ENCODE peak calls at places on chromosomes 1 and 21, in five cellular contexts. G is spleen, S is mesenchymal stem cell, V is stomach, Z is upper lobe of left lung. N is an unnamed sample. For H3K27me3, the result is how much of the 10 kb centered on the place peaks cover.

GRCh38 chr1:182629674-182630073 is 25.5 kb upstream of the RGS16 start:
- DNase-seq in S (no peak), V (no peak), G (no peak), Z (no peak), N (no peak)

GRCh38 chr1:41533016-41533730 is 48.7 kb upstream of the EDN2 start:
- DNase-seq in S (no peak), V (no peak), Z (no peak), G (peak), N (no peak)

GRCh38 chr1:63773815-63774616 is at the start of gene ROR1:
- DNase-seq in Z (peak), G (peak), S (peak), V (peak), N (peak)

GRCh38 chr1:5688479-5689077 is 303.6 kb downstream of the NPHP4 start:
- DNase-seq in V (no peak), Z (peak), G (no peak), S (no peak), N (no peak)

GRCh38 chr1:243473281-243474210 is 217.7 kb downstream of the SDCCAG8 start:
- DNase-seq in S (peak), V (no peak), Z (no peak), G (no peak), N (no peak)

GRCh38 chr1:209704584-209704983 is at the start of gene HSD11B1:
- DNase-seq in Z (no peak), S (peak), G (no peak), V (peak), N (peak)

GRCh38 chr1:234541281-234541975 is 62.4 kb upstream of the TARBP1 start:
- DNase-seq in G (no peak), Z (no peak), S (peak), V (no peak), N (peak)

GRCh38 chr1:245156736-245157505 is 2.1 kb downstream of the KIF26B start:
- DNase-seq in G (no peak), V (peak), Z (peak), S (peak), N (no peak)

GRCh38 chr1:64923294-64923718 is 43.0 kb downstream of the JAK1 start:
- DNase-seq in V (no peak), G (no peak), Z (no peak), S (no peak), N (peak)

GRCh38 chr1:178639326-178639725 is 85.7 kb upstream of the RALGPS2 start:
- DNase-seq in V (no peak), G (no peak), S (no peak), Z (no peak), N (no peak)

GRCh38 chr1:3530931-3531818 is 76.7 kb downstream of the ARHGEF16 start:
- DNase-seq in Z (peak), G (peak), S (no peak), V (peak), N (peak)

GRCh38 chr21:44093761-44094160 is 13.4 kb upstream of the PWP2 start:
- DNase-seq in Z (no peak), G (no peak), V (peak), S (no peak), N (no peak)

GRCh38 chr1:35857830-35858229 is 25.2 kb upstream of the AGO1 start:
- DNase-seq in Z (no peak), S (peak), G (no peak), V (no peak), N (no peak)

GRCh38 chr1:227762231-227762911 is 27.1 kb downstream of the SNAP47 start:
- DNase-seq in S (peak), V (peak), G (peak), Z (peak), N (peak)

GRCh38 chr1:195939844-195940243 is 668.4 kb downstream of the KCNT2 start:
- DNase-seq in G (no peak), Z (no peak), V (no peak), S (peak), N (no peak)

GRCh38 chr1:56331892-56332567 is 247.3 kb downstream of the PLPP3 start:
- DNase-seq in G (no peak), V (no peak), S (peak), Z (no peak), N (peak)

GRCh38 chr1:93435443-93435842 is 12.5 kb upstream of the FNBP1L start:
- DNase-seq in Z (no peak), V (no peak), S (no peak), G (no peak), N (no peak)

GRCh38 chr1:79044974-79045650 is 38.6 kb upstream of the ADGRL4 start:
- DNase-seq in G (no peak), Z (peak), S (no peak), V (no peak), N (peak)

GRCh38 chr1:180773210-180773865 is 139.4 kb upstream of the KIAA1614 start:
- DNase-seq in Z (no peak), G (no peak), V (no peak), S (peak), N (no peak)

GRCh38 chr1:184425449-184426277 is 38.8 kb downstream of the C1orf21 start:
- DNase-seq in S (peak), G (no peak), Z (no peak), V (peak), N (no peak)

GRCh38 chr1:35364732-35365131 is 96.2 kb downstream of the ZMYM4 start:
- DNase-seq in S (no peak), G (no peak), Z (no peak), V (no peak), N (no peak)

GRCh38 chr21:34771512-34772028 is 102.8 kb downstream of the CLIC6 start:
- DNase-seq in V (no peak), G (no peak), Z (no peak), S (peak), N (peak)

GRCh38 chr1:31571340-31572295 is 4.7 kb upstream of the TINAGL1 start:
- DNase-seq in Z (no peak), V (no peak), G (peak), S (no peak), N (no peak)

GRCh38 chr1:152112101-152112884 is 3.0 kb downstream of the TCHH start:
- DNase-seq in S (no peak), V (no peak), G (no peak), Z (peak), N (peak)

GRCh38 chr21:42781150-42781980 is 98.0 kb downstream of the WDR4 start:
- DNase-seq in Z (peak), V (peak), G (peak), S (peak), N (no peak)

GRCh38 chr21:42784276-42784675 is 95.1 kb downstream of the WDR4 start:
- DNase-seq in V (peak), Z (no peak), S (no peak), G (peak), N (no peak)

GRCh38 chr21:42784896-42785451 is 94.4 kb downstream of the WDR4 start:
- DNase-seq in Z (no peak), G (no peak), V (no peak), S (no peak), N (no peak)

GRCh38 chr21:42781981-42782722 is 97.2 kb downstream of the WDR4 start:
- DNase-seq in S (no peak), G (peak), Z (no peak), V (peak), N (no peak)

GRCh38 chr21:42782723-42783247 is 96.6 kb downstream of the WDR4 start:
- DNase-seq in V (no peak), S (no peak), G (peak), Z (peak), N (no peak)
- H3K27me3 ChIP-seq in V (half or more), S (half or more), G (under half), Z (under half), N (under half)

DNA sequence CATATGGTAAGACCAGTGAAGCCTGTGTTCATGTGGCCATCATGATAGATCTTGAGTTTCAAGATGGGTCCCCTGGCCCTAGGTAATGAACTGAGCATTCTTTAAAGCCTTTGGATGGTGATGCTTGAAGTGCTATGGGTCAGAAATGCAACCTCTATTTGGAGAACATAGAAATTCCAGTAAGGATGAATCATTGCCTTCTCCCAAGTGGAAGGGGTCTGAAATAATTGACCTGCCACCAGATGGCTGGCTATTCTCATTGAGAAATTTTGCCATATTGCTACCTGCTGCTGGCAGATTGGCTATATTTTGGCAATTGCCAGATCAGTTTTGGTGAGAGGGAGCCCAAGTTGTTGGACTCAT is 739 bp upstream of the IFI6 start:
- DNase-seq in V (no peak), S (peak), Z (no peak), G (no peak), N (no peak)
- H3K4me3 ChIP-seq in V (peak), S (peak), Z (no peak), G (no peak), N (peak)

GRCh38 chr21:36698160-36699025 is 522 bp upstream of the SIM2 start:
- DNase-seq in V (peak), S (no peak), G (no peak), Z (peak), N (no peak)

GRCh38 chr21:36699026-36699545 is at the start of gene SIM2:
- DNase-seq in G (no peak), V (peak), Z (no peak), S (no peak), N (peak)

GRCh38 chr21:36700295-36700960 is 1.5 kb downstream of the SIM2 start:
- DNase-seq in Z (no peak), G (no peak), V (no peak), S (no peak), N (peak)

GRCh38 chr21:36700961-36701911 is 2.3 kb downstream of the SIM2 start:
- DNase-seq in V (no peak), S (no peak), G (no peak), Z (peak), N (peak)

GRCh38 chr21:36699546-36700294 is 805 bp downstream of the SIM2 start:
- DNase-seq in G (no peak), Z (peak), V (no peak), S (no peak), N (no peak)
- H3K27me3 ChIP-seq in G (half or more), Z (under half), V (half or more), S (half or more), N (under half)

GRCh38 chr1:39960461-39960958 is 5.6 kb downstream of the MFSD2A start:
- DNase-seq in V (peak), Z (peak), S (no peak), G (peak), N (no peak)
- H3K4me3 ChIP-seq in V (no peak), Z (no peak), S (no peak), G (no peak), N (no peak)

GRCh38 chr1:156847591-156848460 is 11.1 kb downstream of the INSRR start:
- DNase-seq in Z (no peak), V (no peak), S (no peak), G (no peak), N (no peak)
- H3K27me3 ChIP-seq in Z (under half), V (half or more), S (half or more), G (under half), N (under half)

GRCh38 chr1:205192287-205192686 is 19.2 kb downstream of the DSTYK start:
- DNase-seq in G (no peak), Z (no peak), S (no peak), V (no peak), N (no peak)
- H3K4me3 ChIP-seq in G (no peak), Z (no peak), S (no peak), V (no peak), N (no peak)

GRCh38 chr21:41765393-41765950 is 1.4 kb downstream of the RIPK4 start:
- DNase-seq in S (no peak), Z (no peak), G (peak), V (no peak), N (no peak)
- H3K27me3 ChIP-seq in S (under half), Z (under half), G (half or more), V (half or more), N (under half)

GRCh38 chr1:117373932-117374331 is 6.7 kb downstream of the MAN1A2 start:
- DNase-seq in V (no peak), Z (no peak), G (no peak), S (no peak), N (no peak)
- H3K4me3 ChIP-seq in V (no peak), Z (no peak), G (no peak), S (no peak), N (no peak)

N was measured in MG63.